ENCODE peak calls at places on chromosomes 12 and 14, in seven cellular contexts. Y, K, A, G, L, M and S are unnamed samples.

GRCh38 chr12:130126023-130126432 is 36.2 kb upstream of the FZD10 start:
- DNase-seq in Y (no peak), K (no peak), A (no peak), G (no peak), L (no peak), M (no peak), S (no peak)

GRCh38 chr14:100688598-100689499 is 37.8 kb upstream of the DLK1 start:
- DNase-seq in Y (no peak), K (no peak), A (no peak), G (no peak), L (peak; percentile 27), M (peak; percentile 35), S (peak; percentile 73)

GRCh38 chr12:98698603-98699463 is 53.7 kb downstream of the APAF1 start:
- DNase-seq in Y (peak; percentile 30), K (peak; percentile 84), A (no peak), G (no peak), L (peak; percentile 34), M (peak; percentile 67), S (peak; percentile 61)

GRCh38 chr12:16168078-16168477 is 109.4 kb downstream of the SLC15A5 start:
- DNase-seq in Y (no peak), K (no peak), A (no peak), G (no peak), L (no peak), M (no peak), S (no peak)

GRCh38 chr14:74634964-74635363 is 22.9 kb upstream of the LTBP2 start:
- DNase-seq in Y (no peak), K (no peak), A (no peak), G (no peak), L (no peak), M (peak; percentile 57), S (no peak)

GRCh38 chr14:103393687-103394626 is 8.7 kb downstream of the MARK3 start:
- DNase-seq in Y (no peak), K (peak; percentile 60), A (no peak), G (no peak), L (no peak), M (peak; percentile 67), S (peak; percentile 64)

GRCh38 chr12:67268335-67268895 is 743 bp upstream of the CAND1 start:
- DNase-seq in Y (peak; percentile 97), K (peak; percentile 99), A (peak; percentile 65), G (peak; percentile 46), L (peak; percentile 91), M (peak; percentile 99), S (peak; percentile 94)

GRCh38 chr14:61202124-61202523 is 79.0 kb downstream of the TMEM30B start:
- DNase-seq in Y (no peak), K (no peak), A (no peak), G (no peak), L (no peak), M (no peak), S (no peak)

GRCh38 chr14:53336729-53337128 is 183.6 kb upstream of the DDHD1 start:
- DNase-seq in Y (no peak), K (no peak), A (no peak), G (no peak), L (no peak), M (no peak), S (no peak)

GRCh38 chr12:108560321-108560721 is 652 bp downstream of the SART3 start:
- DNase-seq in Y (no peak), K (no peak), A (no peak), G (no peak), L (no peak), M (peak; percentile 15), S (peak; percentile 11)

GRCh38 chr14:91873476-91874265 is 6.3 kb upstream of the TC2N start:
- DNase-seq in Y (no peak), K (no peak), A (peak; percentile 48), G (no peak), L (no peak), M (peak; percentile 51), S (no peak)

GRCh38 chr14:30719137-30719536 is 97.0 kb downstream of the SCFD1 start:
- DNase-seq in Y (no peak), K (no peak), A (no peak), G (no peak), L (no peak), M (no peak), S (no peak)

GRCh38 chr12:132259872-132260695 is 69.3 kb downstream of the GALNT9 start:
- DNase-seq in Y (no peak), K (no peak), A (no peak), G (no peak), L (no peak), M (no peak), S (no peak)

GRCh38 chr12:20931894-20932293 is 121.4 kb downstream of the SLCO1B3 start:
- DNase-seq in Y (no peak), K (no peak), A (no peak), G (no peak), L (no peak), M (no peak), S (no peak)

GRCh38 chr12:57194253-57194652 is 22.3 kb upstream of the NXPH4 start:
- DNase-seq in Y (no peak), K (no peak), A (no peak), G (no peak), L (no peak), M (no peak), S (no peak)

GRCh38 chr12:80823393-80823792 is 106.7 kb downstream of the MYF5 start:
- DNase-seq in Y (no peak), K (no peak), A (no peak), G (no peak), L (no peak), M (no peak), S (no peak)

GRCh38 chr14:28831126-28831525 is 64.5 kb downstream of the FOXG1 start:
- DNase-seq in Y (no peak), K (no peak), A (no peak), G (no peak), L (no peak), M (no peak), S (no peak)

GRCh38 chr12:55706840-55707671 is 648 bp downstream of the ITGA7 start:
- DNase-seq in Y (peak; percentile 47), K (no peak), A (no peak), G (no peak), L (no peak), M (peak; percentile 69), S (peak; percentile 46)

GRCh38 chr14:88426271-88426670 is 40.8 kb downstream of the SPATA7 start:
- DNase-seq in Y (no peak), K (peak; percentile 42), A (no peak), G (no peak), L (no peak), M (no peak), S (no peak)

GRCh38 chr12:42510823-42511222 is 78.7 kb downstream of the PRICKLE1 start:
- DNase-seq in Y (no peak), K (no peak), A (no peak), G (no peak), L (no peak), M (no peak), S (no peak)

GRCh38 chr12:4900327-4900726 is 9.4 kb upstream of the KCNA1 start:
- DNase-seq in Y (no peak), K (peak; percentile 17), A (no peak), G (no peak), L (peak; percentile 20), M (peak; percentile 34), S (peak; percentile 59)

GRCh38 chr12:93785262-93786010 is 108.3 kb downstream of the CRADD start:
- DNase-seq in Y (no peak), K (peak; percentile 96), A (no peak), G (no peak), L (peak; percentile 92), M (peak; percentile 89), S (peak; percentile 86)

GRCh38 chr12:124904306-124905098 is 9.9 kb downstream of the UBC start:
- DNase-seq in Y (no peak), K (peak; percentile 99), A (no peak), G (peak; percentile 17), L (peak; percentile 17), M (peak; percentile 90), S (peak; percentile 96)